ENCODE peak calls at places on chromosomes 16 and 17, in four cellular contexts. W, O, C and T are unnamed samples.

GRCh38 chr16:74448990-74449389 is 27.7 kb upstream of the CLEC18B start:
- DNase-seq in W (peak; percentile 79), O (no peak), C (no peak), T (peak; percentile 58)

GRCh38 chr17:75535119-75535537 is 9.6 kb downstream of the LLGL2 start:
- DNase-seq in W (no peak), O (peak; percentile 30), C (no peak), T (no peak)

GRCh38 chr16:69100046-69100765 is 5.2 kb upstream of the HAS3 start:
- DNase-seq in W (no peak), O (no peak), C (no peak), T (no peak)

GRCh38 chr17:33205552-33205951 is 87.5 kb downstream of the ASIC2 start:
- DNase-seq in W (no peak), O (no peak), C (no peak), T (no peak)

GRCh38 chr17:60863892-60864673 is 186.4 kb downstream of the BCAS3 start:
- DNase-seq in W (no peak), O (no peak), C (no peak), T (no peak)

GRCh38 chr16:23833960-23834685 is 1.7 kb upstream of the PRKCB start:
- DNase-seq in W (no peak), O (no peak), C (no peak), T (no peak)

GRCh38 chr16:9000664-9001063 is 37.0 kb upstream of the USP7 start:
- DNase-seq in W (no peak), O (no peak), C (no peak), T (no peak)

GRCh38 chr17:31593806-31594205 is 202.3 kb downstream of the RAB11FIP4 start:
- DNase-seq in W (no peak), O (no peak), C (no peak), T (no peak)

GRCh38 chr16:14456793-14457481 is 173.1 kb downstream of the PARN start:
- DNase-seq in W (no peak), O (no peak), C (no peak), T (no peak)

GRCh38 chr16:84738255-84739038 is 38.6 kb downstream of the USP10 start:
- DNase-seq in W (peak; percentile 79), O (peak; percentile 44), C (no peak), T (peak; percentile 76)

GRCh38 chr17:14015286-14015685 is 54.0 kb upstream of the COX10 start:
- DNase-seq in W (no peak), O (no peak), C (no peak), T (no peak)

GRCh38 chr17:80474933-80475915 is 1.2 kb downstream of the NPTX1 start:
- DNase-seq in W (no peak), O (no peak), C (no peak), T (no peak)

GRCh38 chr16:26985100-26986065 is 81.3 kb upstream of the C16orf82 start:
- DNase-seq in W (no peak), O (no peak), C (no peak), T (no peak)

GRCh38 chr17:45425984-45426413 is 6.7 kb downstream of the ARHGAP27 start:
- DNase-seq in W (no peak), O (no peak), C (no peak), T (no peak)
- TF ChIP-seq CTCF in W (no peak), O (no peak), C (no peak), T (no peak)

GRCh38 chr16:88961031-88961430 is 16.0 kb downstream of the CBFA2T3 start:
- DNase-seq in W (no peak), O (no peak), C (no peak), T (no peak)

GRCh38 chr16:88959022-88959421 is 18.0 kb downstream of the CBFA2T3 start:
- DNase-seq in W (no peak), O (no peak), C (no peak), T (no peak)

GRCh38 chr16:88957887-88958577 is 19.0 kb downstream of the CBFA2T3 start:
- DNase-seq in W (no peak), O (no peak), C (no peak), T (no peak)

GRCh38 chr16:88962478-88963152 is 14.4 kb downstream of the CBFA2T3 start:
- DNase-seq in W (no peak), O (no peak), C (no peak), T (no peak)

DNA sequence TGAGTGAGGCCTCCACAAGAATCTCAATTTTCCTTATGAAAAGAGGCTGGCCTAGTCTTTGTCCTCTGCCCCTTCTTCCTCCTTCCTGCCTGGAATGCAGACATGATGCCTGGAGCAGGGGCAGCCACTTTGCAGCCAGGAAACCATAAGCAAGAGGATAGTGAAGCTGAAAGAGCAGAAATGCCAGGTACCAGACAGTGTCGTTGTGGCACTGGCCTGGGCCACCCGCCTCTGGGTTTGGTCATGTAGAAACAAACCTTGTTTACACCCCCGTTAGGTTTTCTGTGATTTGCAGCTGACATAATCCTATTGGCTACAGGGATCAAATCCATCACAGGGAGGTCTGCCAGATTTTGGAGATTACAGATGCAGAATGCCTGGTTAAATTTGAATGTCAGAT is 16.5 kb downstream of the CBFA2T3 start:
- DNase-seq in W (no peak), O (no peak), C (no peak), T (no peak)
- H3K27ac ChIP-seq in W (no peak overlapping the region), O (no peak overlapping the region), C (no peak overlapping the region), T (no peak overlapping the region)

GRCh38 chr17:57541472-57542394 is 203.4 kb downstream of the CCDC182 start:
- DNase-seq in W (no peak), O (no peak), C (no peak), T (no peak)
- TF ChIP-seq CTCF in W (no peak), O (no peak), C (no peak), T (no peak)

GRCh38 chr16:89319628-89319882 is 102.1 kb downstream of the ZNF778 start:
- DNase-seq in W (no peak), O (no peak), C (no peak), T (no peak)
- H3K27ac ChIP-seq in W (no peak overlapping the region), O (no peak overlapping the region), C (peak overlapping the region; percentile 75), T (peak overlapping the region; percentile 89)

GRCh38 chr17:57905875-57906455 is 49.2 kb downstream of the CUEDC1 start:
- DNase-seq in W (no peak), O (no peak), C (no peak), T (no peak)

GRCh38 chr17:57900991-57901743 is 51.3 kb upstream of the MRPS23 start:
- DNase-seq in W (no peak), O (no peak), C (no peak), T (peak; percentile 72)

GRCh38 chr17:57903961-57904360 is 51.3 kb downstream of the CUEDC1 start:
- DNase-seq in W (no peak), O (no peak), C (no peak), T (no peak)

GRCh38 chr17:57902117-57902799 is 52.4 kb upstream of the MRPS23 start:
- DNase-seq in W (no peak), O (no peak), C (no peak), T (no peak)

DNA sequence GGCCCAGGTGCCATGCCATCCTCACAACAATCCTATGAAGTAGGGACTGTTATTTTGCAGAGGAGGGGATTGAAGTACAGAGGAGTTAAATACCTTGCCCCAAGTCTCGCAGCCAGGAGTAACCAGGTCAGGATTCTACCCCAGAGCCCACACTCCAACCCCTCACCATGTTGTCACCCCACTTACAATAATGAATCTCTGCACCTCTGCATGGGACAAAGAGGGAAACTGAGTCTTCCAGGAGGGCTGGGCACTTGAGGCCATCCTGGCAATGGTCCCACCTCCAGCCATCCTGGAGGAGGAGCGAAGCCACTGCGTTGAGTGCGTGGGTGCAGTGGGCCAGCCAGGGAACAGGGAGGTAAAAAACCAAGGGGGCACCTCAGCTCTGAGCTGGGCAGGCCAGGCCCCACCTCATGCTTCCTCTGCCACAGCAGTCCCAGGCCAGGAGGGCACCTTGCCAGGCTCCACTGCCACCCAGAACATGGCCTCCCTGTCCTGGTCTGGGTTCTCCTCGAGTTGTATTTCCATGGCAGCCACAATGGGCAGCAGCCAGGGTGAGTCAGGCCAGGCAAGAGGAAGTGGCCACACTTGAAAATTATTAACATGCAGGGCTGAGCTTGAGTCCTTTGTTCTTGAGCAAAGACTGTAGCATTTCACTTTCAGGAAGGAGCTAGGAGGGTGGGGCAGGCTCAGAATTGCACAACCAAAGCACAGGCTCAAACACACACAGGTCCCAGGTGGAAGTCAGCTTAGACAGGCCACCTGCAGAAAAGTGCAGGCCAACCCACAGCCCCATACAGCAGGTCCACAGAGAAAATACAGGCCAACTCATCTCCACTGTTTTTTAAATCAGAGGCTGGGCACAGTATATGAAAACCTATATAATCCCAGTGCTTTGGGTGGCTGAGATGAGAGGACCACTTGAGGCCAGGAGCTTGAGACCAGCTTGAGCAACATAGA is 52.1 kb downstream of the CUEDC1 start:
- DNase-seq in W (peak; percentile 37), O (no peak), C (peak; percentile 39), T (peak; percentile 94)
- TF ChIP-seq CTCF in W (no peak), O (no peak), C (no peak), T (no peak)

GRCh38 chr16:2963611-2964415 is at the start of gene KREMEN2:
- DNase-seq in W (no peak), O (no peak), C (no peak), T (no peak)

GRCh38 chr16:2959206-2959605 is 4.9 kb upstream of the KREMEN2 start:
- DNase-seq in W (no peak), O (no peak), C (no peak), T (no peak)

GRCh38 chr16:2963074-2963610 is 933 bp upstream of the KREMEN2 start:
- DNase-seq in W (no peak), O (no peak), C (no peak), T (no peak)

GRCh38 chr16:2962334-2963073 is 1.6 kb upstream of the KREMEN2 start:
- DNase-seq in W (no peak), O (no peak), C (no peak), T (no peak)

GRCh38 chr16:2960183-2961010 is 3.7 kb upstream of the KREMEN2 start:
- DNase-seq in W (peak; percentile 17), O (no peak), C (no peak), T (no peak)
- H3K27ac ChIP-seq in W (no peak overlapping the region), O (no peak overlapping the region), C (no peak overlapping the region), T (no peak overlapping the region)